ENCODE peak calls at places on chromosomes 6 and 20, in seven cellular contexts. One of them, this sample, is unnamed.

GRCh38 chr6:20632696-20633095 is 98.4 kb downstream of the CDKAL1 start:
- DNase-seq in hippocampal formation: no peak
- DNase-seq in substantia nigra: no peak
- DNase-seq in hepatocyte: no peak
- DNase-seq in cardiac muscle cell: no peak
- DNase-seq in T-helper 2 cell: no peak
- DNase-seq in MCF 10A: no peak
- DNase-seq in this sample: no peak

GRCh38 chr6:45877970-45878590 is 137.6 kb downstream of the CLIC5 start:
- DNase-seq in hippocampal formation: no peak
- DNase-seq in substantia nigra: no peak
- DNase-seq in hepatocyte: no peak
- DNase-seq in cardiac muscle cell: no peak
- DNase-seq in T-helper 2 cell: no peak
- DNase-seq in MCF 10A: no peak
- DNase-seq in this sample: no peak

GRCh38 chr6:15744824-15745402 is 82.1 kb upstream of the DTNBP1 start:
- DNase-seq in hippocampal formation: no peak
- DNase-seq in substantia nigra: no peak
- DNase-seq in hepatocyte: no peak
- DNase-seq in cardiac muscle cell: no peak
- DNase-seq in T-helper 2 cell: no peak
- DNase-seq in MCF 10A: no peak
- DNase-seq in this sample: no peak

GRCh38 chr20:61575151-61575937 is 323.3 kb downstream of the CDH4 start:
- DNase-seq in hippocampal formation: no peak
- DNase-seq in substantia nigra: no peak
- DNase-seq in hepatocyte: peak
- DNase-seq in cardiac muscle cell: no peak
- DNase-seq in T-helper 2 cell: no peak
- DNase-seq in MCF 10A: no peak
- DNase-seq in this sample: no peak

GRCh38 chr20:51800769-51801219 is 1.5 kb downstream of the SALL4 start:
- DNase-seq in hippocampal formation: no peak
- DNase-seq in substantia nigra: no peak
- DNase-seq in hepatocyte: peak
- DNase-seq in cardiac muscle cell: peak
- DNase-seq in T-helper 2 cell: no peak
- DNase-seq in MCF 10A: peak
- DNase-seq in this sample: no peak

GRCh38 chr20:52801628-52802006 is 170.5 kb upstream of the TSHZ2 start:
- DNase-seq in hippocampal formation: no peak
- DNase-seq in substantia nigra: no peak
- DNase-seq in hepatocyte: no peak
- DNase-seq in cardiac muscle cell: no peak
- DNase-seq in T-helper 2 cell: no peak
- DNase-seq in MCF 10A: no peak
- DNase-seq in this sample: peak

GRCh38 chr6:149082320-149082719 is 235.2 kb upstream of the TAB2 start:
- DNase-seq in hippocampal formation: peak
- DNase-seq in substantia nigra: no peak
- DNase-seq in hepatocyte: peak
- DNase-seq in cardiac muscle cell: peak
- DNase-seq in T-helper 2 cell: peak
- DNase-seq in MCF 10A: peak
- DNase-seq in this sample: peak

GRCh38 chr20:24446811-24447210 is 22.6 kb upstream of the SYNDIG1 start:
- DNase-seq in hippocampal formation: no peak
- DNase-seq in substantia nigra: no peak
- DNase-seq in hepatocyte: no peak
- DNase-seq in cardiac muscle cell: no peak
- DNase-seq in T-helper 2 cell: no peak
- DNase-seq in MCF 10A: no peak
- DNase-seq in this sample: no peak

GRCh38 chr6:132320007-132320406 is 81.3 kb downstream of the MOXD1 start:
- DNase-seq in hippocampal formation: no peak
- DNase-seq in substantia nigra: no peak
- DNase-seq in hepatocyte: no peak
- DNase-seq in cardiac muscle cell: peak
- DNase-seq in T-helper 2 cell: no peak
- DNase-seq in MCF 10A: no peak
- DNase-seq in this sample: no peak

GRCh38 chr20:63941282-63942060 is 14.7 kb downstream of the UCKL1 start:
- DNase-seq in hippocampal formation: no peak
- DNase-seq in substantia nigra: no peak
- DNase-seq in hepatocyte: no peak
- DNase-seq in cardiac muscle cell: peak
- DNase-seq in T-helper 2 cell: peak
- DNase-seq in MCF 10A: peak
- DNase-seq in this sample: no peak

GRCh38 chr6:87029711-87030314 is 65.1 kb downstream of the CGA start:
- DNase-seq in hippocampal formation: peak
- DNase-seq in substantia nigra: no peak
- DNase-seq in hepatocyte: peak
- DNase-seq in cardiac muscle cell: peak
- DNase-seq in T-helper 2 cell: no peak
- DNase-seq in MCF 10A: peak
- DNase-seq in this sample: peak

GRCh38 chr6:107972413-107973096 is 14.5 kb upstream of the SEC63 start:
- DNase-seq in hippocampal formation: no peak
- DNase-seq in substantia nigra: no peak
- DNase-seq in hepatocyte: peak
- DNase-seq in cardiac muscle cell: peak
- DNase-seq in T-helper 2 cell: no peak
- DNase-seq in MCF 10A: no peak
- DNase-seq in this sample: peak